ENCODE peak calls at places on chromosomes 12 and 14, in six cellular contexts. T is fibroblast of lung, Z is adrenal gland, L is stomach, U is pancreas, V is HepG2. H is an unnamed sample. For H3K36me3, the result is how much of the 10 kb centered on the place peaks cover.

GRCh38 chr14:70045715-70046535 is 142.8 kb downstream of the SLC8A3 start:
- DNase-seq in U (peak), Z (peak), V (peak), L (peak), T (peak), H (peak)

GRCh38 chr14:64549805-64550538 is at the start of gene PPP1R36:
- DNase-seq in T (peak), V (no peak), Z (no peak), L (peak), U (peak), H (peak)

GRCh38 chr12:59873136-59873535 is 277.3 kb downstream of the SLC16A7 start:
- DNase-seq in U (no peak), V (no peak), L (no peak), T (no peak), Z (no peak), H (no peak)

GRCh38 chr12:34334538-34334937 is 312.2 kb downstream of the ALG10 start:
- DNase-seq in Z (no peak), L (no peak), V (no peak), U (no peak), T (no peak), H (no peak)

GRCh38 chr12:2958432-2959193 is 584 bp upstream of the TEAD4 start:
- DNase-seq in U (peak), L (peak), V (peak), T (peak), Z (no peak), H (peak)

GRCh38 chr12:131124487-131125280 is 171.0 kb downstream of the ADGRD1 start:
- DNase-seq in U (no peak), Z (peak), V (no peak), L (no peak), T (no peak), H (no peak)

GRCh38 chr12:130828895-130829294 is 10.2 kb downstream of the STX2 start:
- DNase-seq in Z (peak), V (no peak), T (no peak), L (no peak), U (no peak), H (no peak)

GRCh38 chr12:89949457-89950195 is 241.0 kb upstream of the ATP2B1 start:
- DNase-seq in V (peak), U (no peak), T (peak), L (no peak), Z (peak), H (peak)

GRCh38 chr12:87779858-87780498 is 249.2 kb downstream of the C12orf50 start:
- DNase-seq in U (peak), L (no peak), V (no peak), Z (no peak), T (no peak), H (no peak)

GRCh38 chr12:29149691-29150382 is 759 bp downstream of the FAR2 start:
- DNase-seq in Z (no peak), T (no peak), V (no peak), L (no peak), U (no peak), H (no peak)

GRCh38 chr14:59060841-59061240 is 127.6 kb upstream of the DAAM1 start:
- DNase-seq in L (no peak), Z (no peak), V (no peak), U (no peak), T (peak), H (no peak)

GRCh38 chr12:105177208-105177607 is 58.8 kb downstream of the APPL2 start:
- DNase-seq in L (no peak), T (no peak), Z (no peak), U (no peak), V (no peak), H (no peak)
- H3K36me3 ChIP-seq in L (half or more), T (under half), Z (under half), U (under half), V (under half), H (under half)

GRCh38 chr12:25155031-25155576 is 39.9 kb downstream of the DNAI7 start:
- DNase-seq in Z (no peak), V (peak), U (no peak), L (no peak), T (peak), H (peak)
- TF ChIP-seq CTCF in Z (peak), V (peak), U (peak), L (peak), T (peak), H (peak)

GRCh38 chr14:74584966-74585365 is 27.1 kb downstream of the LTBP2 start:
- DNase-seq in T (no peak), L (no peak), V (no peak), Z (no peak), U (no peak), H (no peak)

GRCh38 chr14:74586681-74587362 is 25.2 kb downstream of the LTBP2 start:
- DNase-seq in L (no peak), Z (no peak), T (no peak), U (no peak), V (no peak), H (no peak)

GRCh38 chr14:74589291-74589879 is 22.7 kb downstream of the LTBP2 start:
- DNase-seq in L (no peak), Z (no peak), U (no peak), V (no peak), T (no peak), H (no peak)

GRCh38 chr14:74585406-74586335 is 26.4 kb downstream of the LTBP2 start:
- DNase-seq in T (no peak), Z (no peak), L (no peak), V (no peak), U (no peak), H (no peak)

DNA sequence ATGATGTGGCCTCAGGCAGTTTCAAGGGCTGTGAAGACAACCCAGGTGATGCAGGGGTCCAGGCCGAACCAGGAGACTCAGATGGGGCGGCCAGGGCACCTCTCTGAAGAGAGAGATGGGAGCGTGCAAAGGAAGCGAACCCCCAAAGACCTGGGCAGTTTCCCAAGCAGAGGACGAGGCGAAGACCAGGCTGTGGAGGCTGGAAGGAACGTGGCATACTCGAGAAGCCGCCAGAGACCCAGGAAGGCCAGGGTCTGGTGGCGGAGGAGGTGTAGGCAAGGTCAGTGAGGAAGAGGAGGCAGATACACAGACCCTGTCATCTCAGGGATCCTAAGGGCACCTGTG is 24.7 kb downstream of the LTBP2 start:
- DNase-seq in V (no peak), T (no peak), Z (no peak), L (no peak), U (no peak), H (no peak)
- H3K36me3 ChIP-seq in V (under half), T (under half), Z (under half), L (under half), U (under half), H (under half)

GRCh38 chr14:21723431-21724045 is 49.9 kb upstream of the OR4E1 start:
- DNase-seq in T (no peak), U (no peak), Z (no peak), L (no peak), V (peak), H (peak)
- TF ChIP-seq CTCF in T (no peak), U (no peak), Z (no peak), L (no peak), V (peak), H (peak)

DNA sequence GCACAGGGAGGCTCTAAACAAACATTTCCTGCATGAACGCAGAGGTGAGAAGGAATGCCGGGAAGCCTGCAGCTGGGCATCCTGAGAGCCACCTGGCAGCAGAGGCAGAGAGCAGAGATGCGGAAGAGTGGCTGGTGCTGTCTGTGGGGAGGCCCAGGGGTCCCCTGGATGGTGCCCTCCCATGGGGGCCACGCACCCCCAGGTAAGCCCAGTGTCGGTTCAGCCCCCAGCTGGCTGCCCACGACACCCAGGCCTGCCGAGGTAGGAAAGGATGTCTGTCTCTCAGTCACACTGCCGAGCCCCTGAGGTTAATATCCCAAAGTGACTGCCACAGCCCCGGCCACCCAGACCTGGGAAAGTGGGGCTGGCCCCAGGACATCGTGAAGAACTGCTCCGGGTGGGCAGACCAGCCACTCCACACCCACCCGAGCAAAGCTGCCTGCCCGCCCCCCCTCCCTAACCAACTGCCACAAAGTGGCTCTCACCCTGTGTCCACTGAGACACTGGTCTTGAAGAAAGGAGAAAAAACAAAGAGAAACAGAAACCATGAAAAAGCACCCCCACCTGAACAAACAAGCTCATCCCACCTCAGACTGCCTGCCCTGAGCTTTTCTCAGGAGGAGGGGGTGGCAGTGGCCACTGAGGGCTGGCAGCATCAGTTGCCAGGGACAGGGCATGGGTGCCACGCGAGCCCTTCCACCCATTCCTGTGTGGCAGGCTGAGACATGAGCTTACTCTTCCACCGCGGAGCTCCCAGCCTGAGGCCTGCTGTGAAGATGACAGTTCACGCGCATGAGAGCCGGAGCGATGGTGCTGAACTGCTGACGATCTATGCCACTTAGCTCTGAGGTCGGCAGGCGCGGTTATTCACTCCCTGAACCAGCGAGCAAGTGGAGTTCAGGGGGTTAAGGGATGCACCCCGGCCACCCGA is 40.8 kb downstream of the CCDC88C start:
- DNase-seq in Z (no peak), U (no peak), V (no peak), L (no peak), T (no peak), H (no peak)
- H3K36me3 ChIP-seq in Z (under half), U (under half), V (under half), L (under half), T (under half), H (under half)

DNA sequence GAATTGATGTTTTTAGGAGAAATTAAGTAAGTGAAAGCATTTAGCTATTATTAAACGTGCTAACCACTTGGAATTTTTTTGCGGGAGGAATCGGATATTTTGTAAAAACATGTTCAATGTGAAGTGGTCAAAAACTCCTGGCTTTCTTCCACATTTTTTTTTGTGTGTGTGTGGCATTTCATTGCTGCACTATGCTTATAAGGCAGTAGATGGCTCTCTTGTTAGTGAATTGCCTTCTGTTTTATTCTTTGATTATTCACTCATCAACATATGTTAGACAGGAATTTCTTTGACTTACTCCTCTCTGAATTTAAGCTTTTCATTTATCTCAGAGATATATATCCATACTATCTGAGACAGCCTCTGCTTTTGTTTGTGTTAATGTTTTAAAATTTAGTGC is 71.3 kb downstream of the DERA start:
- DNase-seq in U (no peak), L (no peak), V (no peak), Z (no peak), T (peak), H (peak)
- TF ChIP-seq CTCF in U (peak), L (no peak), V (no peak), Z (peak), T (peak), H (peak)

GRCh38 chr14:68905107-68905895 is 73.8 kb downstream of the ACTN1 start:
- DNase-seq in U (no peak), T (no peak), V (no peak), Z (no peak), L (no peak), H (no peak)

GRCh38 chr14:68906439-68906838 is 72.7 kb downstream of the ACTN1 start:
- DNase-seq in Z (no peak), T (no peak), U (no peak), V (no peak), L (no peak), H (no peak)

GRCh38 chr14:68910540-68910939 is 68.6 kb downstream of the ACTN1 start:
- DNase-seq in T (no peak), U (no peak), L (no peak), V (no peak), Z (no peak), H (no peak)

GRCh38 chr14:68908860-68909259 is 70.2 kb downstream of the ACTN1 start:
- DNase-seq in U (no peak), T (no peak), V (no peak), Z (no peak), L (no peak), H (no peak)

GRCh38 chr14:68908201-68908600 is 70.9 kb downstream of the ACTN1 start:
- DNase-seq in U (no peak), T (no peak), V (no peak), L (no peak), Z (no peak), H (no peak)
- H3K36me3 ChIP-seq in U (under half), T (under half), V (half or more), L (half or more), Z (under half), H (under half)

GRCh38 chr12:58416211-58416610 is 474.8 kb downstream of the ATP23 start:
- DNase-seq in T (peak), Z (no peak), U (no peak), V (no peak), L (no peak), H (peak)
- TF ChIP-seq CTCF in T (peak), Z (no peak), U (no peak), V (no peak), L (no peak), H (peak)

H was measured in hepatocyte.